ENCODE peak calls at places on chromosomes 7 and 10, in six cellular contexts. I is H9, A is IMR-90, B is neuronal stem cell, N is trophoblast cell, Q is mesenchymal stem cell. M is an unnamed sample.
A peak's percentile ranks its signal among the peaks of the same experiment; 100 is the strongest.

GRCh38 chr7:28440055-28440601 is 27.8 kb downstream of the CREB5 start:
- DNase-seq in I (no peak), A (no peak), B (no peak), N (no peak), Q (no peak), M (no peak)

GRCh38 chr7:130277763-130278643 is 11.3 kb downstream of the CPA2 start:
- DNase-seq in I (peak; percentile 67), A (peak; percentile 69), B (peak; percentile 24), N (peak; percentile 45), Q (peak; percentile 72), M (no peak)

GRCh38 chr10:130808243-130808642 is 503.3 kb downstream of the TCERG1L start:
- DNase-seq in I (no peak), A (no peak), B (no peak), N (no peak), Q (no peak), M (peak; percentile 33)

GRCh38 chr7:20482071-20482470 is 133.4 kb upstream of the ABCB5 start:
- DNase-seq in I (no peak), A (no peak), B (no peak), N (no peak), Q (no peak), M (no peak)

GRCh38 chr10:18179901-18180300 is 39.7 kb downstream of the CACNB2 start:
- DNase-seq in I (no peak), A (peak; percentile 87), B (no peak), N (no peak), Q (peak; percentile 72), M (no peak)

GRCh38 chr10:96025566-96025965 is 17.8 kb upstream of the CCNJ start:
- DNase-seq in I (peak; percentile 76), A (peak; percentile 6), B (no peak), N (peak; percentile 29), Q (peak; percentile 16), M (peak; percentile 52)

GRCh38 chr7:87627634-87627994 is 584 bp upstream of the RUNDC3B start:
- DNase-seq in I (no peak), A (no peak), B (no peak), N (no peak), Q (no peak), M (no peak)

GRCh38 chr10:124353091-124353815 is 65.5 kb downstream of the OAT start:
- DNase-seq in I (peak; percentile 24), A (no peak), B (no peak), N (no peak), Q (no peak), M (no peak)

GRCh38 chr10:974785-975074 is 13.5 kb upstream of the GTPBP4 start:
- DNase-seq in I (no peak), A (no peak), B (no peak), N (no peak), Q (no peak), M (no peak)

GRCh38 chr7:25894002-25894901 is 257.7 kb upstream of the NFE2L3 start:
- DNase-seq in I (peak; percentile 75), A (no peak), B (no peak), N (no peak), Q (no peak), M (peak; percentile 13)

GRCh38 chr10:52004342-52004949 is 305.1 kb upstream of the CSTF2T start:
- DNase-seq in I (no peak), A (peak; percentile 67), B (peak; percentile 23), N (no peak), Q (peak; percentile 58), M (no peak)

GRCh38 chr10:110547139-110547761 is 20.2 kb upstream of the SMC3 start:
- DNase-seq in I (no peak), A (peak; percentile 77), B (no peak), N (no peak), Q (peak; percentile 70), M (peak; percentile 29)

DNA sequence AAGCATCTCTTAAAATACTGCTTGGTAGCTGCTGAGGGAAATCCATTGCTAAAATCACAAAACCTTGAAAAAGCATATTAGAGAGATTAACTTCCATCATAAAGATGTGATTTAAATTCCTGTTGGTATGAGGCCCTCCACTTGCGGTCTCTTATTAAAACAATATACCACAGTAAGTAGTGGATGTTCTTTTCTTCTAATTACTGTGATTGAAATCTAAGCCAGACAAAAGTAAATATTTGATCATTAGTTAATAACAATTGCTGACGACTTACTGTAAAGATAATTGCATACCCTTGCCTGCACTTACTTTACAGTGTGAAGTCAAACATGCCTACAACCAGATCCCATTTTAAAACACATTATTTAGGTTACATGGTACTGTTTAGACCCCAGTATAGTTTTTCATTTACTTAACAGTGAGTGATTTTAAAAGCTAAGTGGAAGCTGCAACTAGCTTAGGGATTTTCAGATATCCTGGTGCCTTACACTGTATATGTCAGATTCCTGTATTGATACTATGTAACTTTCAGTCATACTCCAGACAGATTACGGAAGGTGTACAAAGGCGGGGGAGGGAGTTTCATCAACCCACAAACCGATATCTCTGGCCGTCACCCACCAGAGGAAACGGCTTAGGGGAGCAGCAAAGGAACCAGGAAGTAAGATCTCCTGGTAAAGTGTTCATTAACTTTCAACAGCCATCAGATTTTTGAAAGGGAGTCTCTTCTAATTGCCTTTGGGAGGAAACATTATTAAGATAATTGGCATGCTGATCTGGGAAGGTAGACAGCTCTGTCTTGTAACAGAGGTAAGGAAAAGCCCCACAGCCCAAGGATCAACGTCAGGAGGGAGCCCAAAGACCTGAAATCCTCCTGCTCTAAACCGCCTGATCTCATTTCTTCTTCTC is 952 bp downstream of the NRP1 start:
- DNase-seq in I (no peak), A (no peak), B (peak; percentile 9), N (no peak), Q (peak; percentile 42), M (no peak)
- H3K23ac ChIP-seq in I (no peak overlapping the region), A (peak overlapping the region; percentile 100), B (no peak overlapping the region), N (no peak overlapping the region), Q (peak overlapping the region; percentile 85), M (no peak overlapping the region)

DNA sequence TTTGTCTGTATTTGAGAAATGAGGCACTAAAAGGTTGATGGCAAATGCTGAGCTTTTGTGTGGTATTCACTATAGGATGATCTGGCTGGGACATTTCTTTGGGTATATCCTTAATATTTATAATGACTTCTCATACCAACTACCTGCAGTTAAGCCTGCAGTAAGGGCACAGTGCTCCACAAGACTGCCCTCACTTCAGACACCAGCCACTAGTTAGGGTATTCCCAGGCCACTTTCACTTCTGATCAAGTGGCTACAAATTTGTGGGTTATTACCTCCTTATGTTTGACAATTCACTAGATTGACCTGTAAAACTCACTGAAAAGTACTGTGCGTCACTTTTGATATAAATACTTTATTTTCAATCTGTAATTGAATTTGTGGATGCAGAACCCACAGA is 20.3 kb downstream of the CCDC126 start:
- DNase-seq in I (no peak), A (no peak), B (no peak), N (no peak), Q (no peak), M (no peak)
- H4K91ac ChIP-seq in I (no peak overlapping the region), A (no peak overlapping the region), B (no peak overlapping the region), N (no peak overlapping the region), Q (no peak overlapping the region), M (no peak overlapping the region)

GRCh38 chr7:2471022-2471329 is 5.2 kb downstream of the GRIFIN start:
- DNase-seq in I (no peak), A (peak; percentile 74), B (no peak), N (no peak), Q (no peak), M (no peak)
- H3K23ac ChIP-seq in I (no peak overlapping the region), A (no peak overlapping the region), B (no peak overlapping the region), N (no peak overlapping the region), Q (no peak overlapping the region), M (no peak overlapping the region)

GRCh38 chr7:79524048-79524447 is 70.6 kb upstream of the MAGI2 start:
- DNase-seq in I (no peak), A (no peak), B (no peak), N (no peak), Q (no peak), M (no peak)
- H4K91ac ChIP-seq in I (no peak overlapping the region), A (no peak overlapping the region), B (no peak overlapping the region), N (no peak overlapping the region), Q (no peak overlapping the region), M (no peak overlapping the region)